ENCODE peak calls at places on chromosome 2, in six cellular contexts. B is germinal center, I is EL, K is EH, J is pons, G is fibroblast of lung. Y is an unnamed sample.

GRCh38 chr2:106065268-106065982 is 128.7 kb downstream of the UXS1 start:
- DNase-seq in K (no peak), G (no peak), I (no peak), J (no peak), B (no peak), Y (no peak)

GRCh38 chr2:212109217-212109616 is 429.4 kb downstream of the ERBB4 start:
- DNase-seq in B (no peak), K (no peak), G (no peak), J (peak), I (no peak), Y (no peak)

GRCh38 chr2:198408171-198408570 is 603.8 kb downstream of the PLCL1 start:
- DNase-seq in K (no peak), I (no peak), G (peak), B (no peak), J (no peak), Y (no peak)

GRCh38 chr2:189142893-189143759 is 36.4 kb downstream of the COL5A2 start:
- DNase-seq in K (peak), G (peak), B (peak), I (peak), J (peak), Y (peak)

GRCh38 chr2:178025551-178026185 is 46.9 kb downstream of the PDE11A start:
- DNase-seq in K (no peak), I (no peak), G (no peak), B (no peak), J (no peak), Y (no peak)

GRCh38 chr2:127455566-127456493 is 37.6 kb downstream of the PROC start:
- DNase-seq in B (no peak), G (no peak), K (peak), J (no peak), I (no peak), Y (no peak)

GRCh38 chr2:235936493-235936892 is 231.7 kb downstream of the GBX2 start:
- DNase-seq in J (no peak), I (no peak), G (no peak), K (peak), B (peak), Y (peak)

GRCh38 chr2:92072461-92073035 is 2798.7 kb upstream of the TEKT4 start:
- DNase-seq in K (no peak), G (no peak), J (no peak), B (no peak), I (no peak), Y (no peak)

GRCh38 chr2:132437852-132438649 is 21.4 kb downstream of the GPR39 start:
- DNase-seq in I (no peak), G (no peak), J (no peak), B (no peak), K (no peak), Y (no peak)

GRCh38 chr2:223991611-223992010 is 34.3 kb downstream of the MRPL44 start:
- DNase-seq in K (no peak), J (no peak), B (no peak), I (no peak), G (no peak), Y (no peak)

GRCh38 chr2:216339456-216340279 is 32.6 kb downstream of the MARCHF4 start:
- DNase-seq in G (peak), K (peak), B (no peak), I (peak), J (no peak), Y (peak)

GRCh38 chr2:236338495-236339184 is 74.4 kb upstream of the ASB18 start:
- DNase-seq in J (no peak), I (no peak), G (no peak), K (peak), B (no peak), Y (peak)

GRCh38 chr2:241334813-241335212 is 19.1 kb downstream of the SEPTIN2 start:
- DNase-seq in K (no peak), G (no peak), B (no peak), I (no peak), J (no peak), Y (no peak)

GRCh38 chr2:68452168-68452890 is 14.8 kb downstream of the FBXO48 start:
- DNase-seq in K (no peak), B (no peak), I (no peak), G (no peak), J (no peak), Y (no peak)

GRCh38 chr2:197969391-197969893 is 165.0 kb downstream of the PLCL1 start:
- DNase-seq in B (no peak), I (peak), G (peak), K (peak), J (no peak), Y (peak)

GRCh38 chr2:1967242-1968210 is 223.2 kb upstream of the PXDN start:
- DNase-seq in G (no peak), K (no peak), J (no peak), I (no peak), B (no peak), Y (no peak)

GRCh38 chr2:75047907-75048625 is 89.6 kb downstream of the POLE4 start:
- DNase-seq in I (peak), J (no peak), G (peak), B (no peak), K (peak), Y (no peak)